ENCODE peak calls at places on chromosomes 13 and 19, in ten cellular contexts. B is fibroblast of pulmonary artery, E is AG10803, P is NB4, F is tibial nerve, Z is HL-60, K is stomach, L is endothelial cell of umbilical vein, C is uterus, N is mammary epithelial cell. A is an unnamed sample.

GRCh38 chr13:33931397-33931987 is 113.5 kb downstream of the RFC3 start:
- DNase-seq in B (peak), E (peak), P (peak), F (no peak), Z (no peak), K (no peak), L (peak), C (no peak), N (peak), A (peak)

GRCh38 chr13:95564948-95565347 is 12.4 kb downstream of the CLDN10 start:
- DNase-seq in B (peak), E (peak), P (peak), F (no peak), Z (peak), K (no peak), L (peak), C (no peak), N (peak), A (peak)

GRCh38 chr13:108609353-108609752 is 20.1 kb upstream of the MYO16 start:
- DNase-seq in B (peak), E (peak), P (peak), F (no peak), Z (no peak), K (no peak), L (no peak), C (no peak), N (peak), A (peak)

GRCh38 chr13:32098275-32098674 is 66.7 kb downstream of the FRY start:
- DNase-seq in B (no peak), E (peak), P (peak), F (no peak), Z (peak), K (no peak), L (no peak), C (no peak), N (peak), A (peak)

GRCh38 chr19:39211731-39212376 is 7.8 kb upstream of the SYCN start:
- DNase-seq in B (no peak), E (no peak), P (no peak), F (no peak), Z (no peak), K (no peak), L (no peak), C (no peak), N (no peak), A (no peak)

GRCh38 chr19:43641333-43641732 is 1.7 kb upstream of the CADM4 start:
- DNase-seq in B (no peak), E (no peak), P (peak), F (no peak), Z (no peak), K (no peak), L (no peak), C (no peak), N (no peak), A (no peak)

GRCh38 chr19:33639034-33639681 is 17.4 kb downstream of the CHST8 start:
- DNase-seq in B (no peak), E (no peak), P (no peak), F (no peak), Z (no peak), K (no peak), L (no peak), C (no peak), N (no peak), A (no peak)

GRCh38 chr13:36612242-36612641 is 61.6 kb upstream of the SERTM1 start:
- DNase-seq in B (no peak), E (no peak), P (no peak), F (no peak), Z (no peak), K (no peak), L (no peak), C (no peak), N (no peak), A (no peak)

GRCh38 chr13:22877421-22877820 is 303.4 kb upstream of the SGCG start:
- DNase-seq in B (no peak), E (no peak), P (no peak), F (no peak), Z (no peak), K (no peak), L (no peak), C (no peak), N (no peak), A (no peak)

GRCh38 chr19:27691991-27692390 is 1521.0 kb downstream of the UQCRFS1 start:
- DNase-seq in B (no peak), E (no peak), P (no peak), F (no peak), Z (no peak), K (no peak), L (no peak), C (no peak), N (no peak), A (no peak)

GRCh38 chr19:42363614-42364346 is 26.3 kb downstream of the CNFN start:
- DNase-seq in B (no peak), E (no peak), P (no peak), F (no peak), Z (peak), K (no peak), L (no peak), C (no peak), N (no peak), A (no peak)

GRCh38 chr13:83702021-83702420 is 180.3 kb downstream of the SLITRK1 start:
- DNase-seq in B (no peak), E (no peak), P (no peak), F (no peak), Z (no peak), K (no peak), L (no peak), C (no peak), N (no peak), A (no peak)

GRCh38 chr13:27295660-27296059 is 25.0 kb downstream of the RASL11A start:
- DNase-seq in B (no peak), E (no peak), P (no peak), F (no peak), Z (no peak), K (no peak), L (no peak), C (no peak), N (no peak), A (no peak)

GRCh38 chr13:41546372-41547252 is 89.3 kb downstream of the RGCC start:
- DNase-seq in B (peak), E (peak), P (peak), F (no peak), Z (no peak), K (no peak), L (no peak), C (no peak), N (peak), A (peak)

GRCh38 chr13:36518707-36519106 is 86.4 kb downstream of the CCNA1 start:
- DNase-seq in B (no peak), E (no peak), P (no peak), F (no peak), Z (no peak), K (no peak), L (no peak), C (no peak), N (no peak), A (no peak)

GRCh38 chr13:105821337-105821736 is 714.1 kb downstream of the EFNB2 start:
- DNase-seq in B (no peak), E (no peak), P (no peak), F (peak), Z (no peak), K (no peak), L (no peak), C (no peak), N (no peak), A (no peak)

GRCh38 chr13:105825071-105825470 is 710.4 kb downstream of the EFNB2 start:
- DNase-seq in B (no peak), E (no peak), P (no peak), F (no peak), Z (no peak), K (no peak), L (no peak), C (no peak), N (no peak), A (peak)

DNA sequence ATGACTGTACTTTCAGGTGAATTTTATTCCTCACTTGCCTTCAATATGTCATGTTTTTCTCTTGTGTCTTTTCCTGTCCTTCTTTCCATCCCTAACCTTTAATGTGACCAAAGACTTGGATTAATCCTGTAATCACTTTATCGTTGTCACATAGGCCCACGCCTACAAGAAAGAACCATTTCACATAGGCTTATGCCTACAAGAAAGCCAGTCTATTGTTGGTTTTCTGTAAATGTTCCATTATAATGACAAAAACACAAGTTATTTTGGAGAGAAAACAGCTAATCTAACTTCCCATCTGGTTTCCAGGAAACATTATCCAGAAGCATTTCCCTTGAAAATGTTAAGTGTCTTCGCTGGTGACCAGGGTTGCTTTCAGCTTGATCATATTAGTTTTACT is 708.4 kb downstream of the EFNB2 start:
- DNase-seq in B (no peak), E (no peak), P (no peak), F (no peak), Z (no peak), K (no peak), L (no peak), C (no peak), N (no peak), A (no peak)
- H3K4me3 ChIP-seq in B (no peak), E (no peak), P (no peak), F (no peak), Z (no peak), K (no peak), L (no peak), C (no peak), N (no peak), A (no peak)

GRCh38 chr19:2724148-2724557 is 3.0 kb upstream of the DIRAS1 start:
- DNase-seq in B (no peak), E (no peak), P (no peak), F (no peak), Z (no peak), K (no peak), L (no peak), C (no peak), N (no peak), A (no peak)
- TF ChIP-seq CTCF in B (peak), E (peak), P (no peak), F (no peak), Z (no peak), K (no peak), L (no peak), C (no peak), N (no peak), A (no peak)

GRCh38 chr19:18869781-18870530 is 26.0 kb downstream of the CERS1 start:
- DNase-seq in B (no peak), E (no peak), P (no peak), F (no peak), Z (no peak), K (no peak), L (no peak), C (no peak), N (no peak), A (no peak)
- H3K4me3 ChIP-seq in B (no peak), E (no peak), P (no peak), F (no peak), Z (no peak), K (no peak), L (no peak), C (no peak), N (no peak), A (no peak)

DNA sequence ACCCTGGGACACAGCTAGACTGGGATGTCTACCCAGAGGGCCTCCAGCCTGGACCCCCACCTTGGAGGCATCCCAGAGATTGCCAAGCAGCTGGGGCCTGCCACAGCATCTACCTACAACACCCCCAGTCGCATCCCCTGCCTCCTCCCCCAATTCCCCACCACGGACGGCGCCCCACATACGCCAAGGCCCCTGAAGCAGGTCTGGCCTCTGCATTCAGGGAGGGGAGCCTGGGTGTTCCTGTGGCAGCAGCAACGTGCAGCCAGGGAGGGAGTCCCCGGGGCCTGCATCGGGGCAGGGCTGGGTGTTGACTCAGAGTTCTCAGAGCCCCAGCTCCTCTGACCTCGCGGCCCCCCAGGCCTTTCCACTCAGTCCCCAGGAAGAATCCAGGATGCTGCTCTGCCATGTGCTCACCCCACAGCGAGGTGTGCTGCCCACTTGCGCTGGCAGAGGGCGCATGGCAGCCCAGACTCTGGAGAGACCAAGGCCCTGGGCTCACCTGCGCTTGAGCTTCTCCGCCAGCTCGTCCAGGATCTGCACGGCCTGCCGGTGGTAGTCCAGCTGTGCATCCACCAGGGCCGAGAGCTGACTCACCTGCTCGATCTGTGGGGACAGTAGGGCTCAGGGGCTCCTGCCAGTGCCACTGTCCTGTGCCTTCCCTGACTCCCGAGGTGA is 19.6 kb downstream of the MPND start:
- DNase-seq in B (no peak), E (no peak), P (no peak), F (no peak), Z (no peak), K (no peak), L (no peak), C (no peak), N (no peak), A (no peak)
- TF ChIP-seq CTCF in B (peak), E (no peak), P (no peak), F (no peak), Z (peak), K (no peak), L (peak), C (no peak), N (peak), A (peak)

DNA sequence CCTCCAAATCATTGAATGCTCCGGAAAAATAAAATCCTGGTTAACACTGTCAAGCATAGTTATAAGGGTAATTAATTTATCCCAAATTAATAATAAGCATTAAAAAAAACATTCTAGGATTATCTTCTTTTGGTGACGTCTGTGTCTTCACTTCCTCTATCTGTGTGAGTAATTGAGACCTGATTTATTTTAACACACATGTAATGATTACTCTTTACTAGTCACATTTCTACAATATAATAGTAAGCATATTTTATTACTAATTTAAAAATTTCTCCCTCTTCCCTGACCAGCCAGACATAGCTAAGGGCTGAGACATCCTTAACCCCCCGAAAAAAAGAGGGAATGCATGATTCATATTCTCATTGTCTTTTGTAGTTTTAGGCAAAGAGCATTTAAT is 2.3 kb downstream of the FNDC3A start:
- DNase-seq in B (peak), E (peak), P (no peak), F (no peak), Z (no peak), K (no peak), L (no peak), C (no peak), N (peak), A (peak)
- H3K4me3 ChIP-seq in B (peak), E (peak), P (peak), F (peak), Z (peak), K (peak), L (peak), C (no peak), N (peak), A (no peak)

DNA sequence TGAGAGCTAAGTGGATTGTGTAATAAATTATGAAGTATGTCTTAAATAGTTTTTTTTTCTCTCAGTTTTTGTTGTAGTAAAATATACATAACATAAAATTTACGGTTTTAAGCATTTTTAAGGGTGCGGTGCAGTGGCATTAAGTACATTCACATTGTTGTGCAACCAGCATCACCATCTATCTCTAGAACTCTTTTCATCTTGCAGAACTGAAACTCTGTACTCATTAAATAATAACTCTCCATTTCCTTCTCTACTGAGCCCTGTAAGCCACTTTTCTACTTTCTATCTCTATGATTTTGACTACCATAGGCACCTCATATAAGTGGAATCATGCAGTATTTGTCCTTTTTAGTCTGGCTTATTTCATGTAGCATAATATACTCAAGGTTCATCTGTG is 87.1 kb downstream of the GJA3 start:
- DNase-seq in B (no peak), E (no peak), P (no peak), F (no peak), Z (no peak), K (no peak), L (no peak), C (no peak), N (no peak), A (no peak)
- TF ChIP-seq CTCF in B (no peak), E (no peak), P (no peak), F (no peak), Z (no peak), K (no peak), L (no peak), C (no peak), N (no peak), A (no peak)

GRCh38 chr13:103883152-103883551 is 816.9 kb upstream of the SLC10A2 start:
- DNase-seq in B (peak), E (peak), P (peak), F (peak), Z (no peak), K (peak), L (peak), C (peak), N (peak), A (peak)
- H3K4me3 ChIP-seq in B (peak), E (no peak), P (no peak), F (peak), Z (no peak), K (no peak), L (no peak), C (no peak), N (no peak), A (no peak)

DNA sequence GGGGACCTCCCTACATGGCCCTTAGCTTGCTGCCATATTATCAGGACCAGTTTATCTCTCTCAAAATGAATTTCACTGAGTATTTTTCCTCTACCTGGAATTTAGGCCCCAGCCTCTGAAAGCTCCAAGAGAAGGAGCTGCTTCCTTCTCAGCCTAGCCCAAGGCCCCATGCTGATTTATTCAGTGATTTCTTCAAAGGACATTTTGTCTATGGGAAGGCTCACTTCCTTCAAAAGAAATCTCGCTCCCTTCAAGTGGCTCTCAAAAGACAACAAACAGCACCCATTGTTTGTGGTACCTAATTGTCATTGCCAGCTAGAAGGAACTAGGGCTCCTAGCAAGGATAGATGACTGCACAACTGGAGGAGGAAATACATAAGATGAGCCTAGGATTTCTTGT is 172.4 kb downstream of the SLC7A1 start:
- DNase-seq in B (no peak), E (no peak), P (no peak), F (no peak), Z (no peak), K (no peak), L (no peak), C (no peak), N (no peak), A (no peak)
- TF ChIP-seq CTCF in B (no peak), E (no peak), P (no peak), F (no peak), Z (no peak), K (no peak), L (no peak), C (no peak), N (no peak), A (no peak)

DNA sequence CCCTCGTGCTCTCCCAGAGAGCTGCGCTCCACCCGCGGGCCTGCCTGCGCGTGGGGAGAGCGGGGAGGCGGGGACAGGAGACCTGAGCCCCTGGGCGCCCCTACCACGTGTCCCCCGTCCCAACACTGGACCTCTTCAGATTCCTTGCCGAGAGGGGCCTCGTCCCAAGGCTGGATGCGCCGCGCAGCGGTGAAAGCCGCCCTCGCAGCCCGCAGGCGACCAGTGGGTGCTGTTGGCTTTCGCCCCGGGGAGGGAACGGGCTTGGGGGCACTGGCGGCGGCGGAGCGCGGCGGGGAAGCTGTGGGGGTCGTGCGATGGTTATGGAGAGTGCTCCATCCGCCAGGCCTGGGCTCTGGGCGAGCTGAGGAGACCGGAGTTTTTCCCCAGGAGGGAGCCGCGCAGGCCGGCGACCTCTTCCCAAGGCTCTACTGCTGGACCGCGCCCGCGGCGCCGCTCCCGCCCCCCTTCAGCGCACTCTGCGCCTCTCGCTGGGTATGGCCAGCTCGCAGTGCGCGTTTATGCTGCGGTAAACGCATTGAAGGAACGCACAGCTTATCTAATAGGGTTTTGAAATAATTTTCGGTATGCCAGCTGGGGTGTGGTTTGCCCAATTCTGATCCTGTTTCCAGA is 17.2 kb upstream of the RNF17 start:
- DNase-seq in B (no peak), E (no peak), P (peak), F (no peak), Z (no peak), K (no peak), L (no peak), C (no peak), N (peak), A (peak)
- H3K4me3 ChIP-seq in B (no peak), E (peak), P (no peak), F (peak), Z (peak), K (peak), L (no peak), C (no peak), N (peak), A (peak)